ENCODE peak calls at places on chromosomes 4 and X, in nine cellular contexts. K is dorsolateral prefrontal cortex; C is OCI-LY7; P is A549; H is lower leg skin; S is AG04450; U is spleen; I is effector memory CD4-positive, alpha-beta T cell; D is naive thymus-derived CD4-positive, alpha-beta T cell. E is an unnamed sample.

GRCh38 chrX:16566571-16566970 is 83.4 kb upstream of the S100G start:
- DNase-seq in U (no peak), H (no peak), K (no peak), I (no peak), P (no peak), C (no peak), S (no peak), D (no peak), E (no peak)

GRCh38 chrX:46791927-46792825 is 33.3 kb upstream of the SLC9A7 start:
- DNase-seq in D (no peak), U (no peak), K (no peak), C (no peak), S (no peak), I (no peak), P (peak), H (peak), E (no peak)

GRCh38 chr4:5635826-5636196 is 72.5 kb downstream of the EVC2 start:
- DNase-seq in C (no peak), P (peak), D (no peak), K (no peak), S (peak), I (no peak), H (no peak), U (no peak), E (no peak)

GRCh38 chr4:89447543-89447942 is 139.9 kb upstream of the GPRIN3 start:
- DNase-seq in U (no peak), H (no peak), K (no peak), D (no peak), P (no peak), S (no peak), I (no peak), C (no peak), E (no peak)

GRCh38 chrX:40755291-40756249 is 20.2 kb upstream of the MED14 start:
- DNase-seq in S (no peak), H (no peak), U (no peak), C (no peak), P (no peak), I (no peak), D (no peak), K (peak), E (no peak)

GRCh38 chr4:10016169-10016568 is 5.1 kb downstream of the SLC2A9 start:
- DNase-seq in K (no peak), D (no peak), C (no peak), U (no peak), H (no peak), S (no peak), I (no peak), P (no peak), E (no peak)

GRCh38 chr4:102586644-102587021 is 85.5 kb downstream of the NFKB1 start:
- DNase-seq in U (no peak), P (no peak), H (no peak), S (no peak), C (no peak), I (no peak), D (peak), K (no peak), E (no peak)

GRCh38 chrX:45497290-45497689 is 296.6 kb upstream of the DIPK2B start:
- DNase-seq in S (no peak), C (no peak), P (no peak), I (no peak), K (no peak), U (no peak), D (no peak), H (no peak), E (no peak)

GRCh38 chrX:53831662-53832635 is 145.4 kb upstream of the HUWE1 start:
- DNase-seq in K (no peak), S (no peak), P (peak), U (no peak), C (peak), H (no peak), I (peak), D (peak), E (peak)

GRCh38 chr4:6160536-6160935 is 39.8 kb downstream of the JAKMIP1 start:
- DNase-seq in C (no peak), S (no peak), I (no peak), H (no peak), P (no peak), U (no peak), K (no peak), D (no peak), E (no peak)

GRCh38 chr4:6641164-6641970 is 882 bp downstream of the MRFAP1 start:
- DNase-seq in H (peak), C (peak), K (no peak), I (peak), P (no peak), U (peak), D (peak), S (no peak), E (no peak)

GRCh38 chrX:148601034-148601433 is 100.6 kb downstream of the AFF2 start:
- DNase-seq in D (no peak), H (no peak), C (no peak), S (no peak), K (no peak), P (no peak), U (no peak), I (no peak), E (no peak)

GRCh38 chr4:150068300-150068699 is 9.9 kb upstream of the DCLK2 start:
- DNase-seq in U (no peak), C (no peak), S (no peak), I (no peak), K (no peak), D (no peak), H (no peak), P (no peak), E (no peak)

GRCh38 chr4:39029752-39030694 is 2.2 kb downstream of the TMEM156 start:
- DNase-seq in U (no peak), D (no peak), S (no peak), P (peak), C (peak), K (no peak), I (no peak), H (no peak), E (no peak)

GRCh38 chr4:34850983-34851382 is 1393.3 kb downstream of the ARAP2 start:
- DNase-seq in D (no peak), K (no peak), H (no peak), U (no peak), C (no peak), P (peak), S (no peak), I (no peak), E (no peak)

GRCh38 chr4:71545168-71545567 is 206.3 kb downstream of the SLC4A4 start:
- DNase-seq in K (no peak), H (no peak), I (no peak), S (no peak), U (no peak), C (no peak), P (no peak), D (no peak), E (no peak)

GRCh38 chrX:10071451-10072163 is 85.2 kb upstream of the CLCN4 start:
- DNase-seq in K (no peak), S (no peak), D (no peak), U (no peak), H (no peak), I (no peak), P (no peak), C (no peak), E (no peak)

GRCh38 chrX:9231491-9231890 is 197.6 kb upstream of the FAM9B start:
- DNase-seq in D (no peak), S (no peak), K (no peak), C (no peak), U (no peak), I (no peak), P (peak), H (no peak), E (no peak)

GRCh38 chr4:2761035-2761923 is 5.1 kb upstream of the TNIP2 start:
- DNase-seq in U (peak), C (no peak), H (no peak), D (no peak), K (no peak), P (no peak), S (no peak), I (no peak), E (no peak)

GRCh38 chr4:2962099-2962455 is 1.1 kb downstream of the NOP14 start:
- DNase-seq in U (peak), D (peak), C (peak), H (no peak), K (no peak), I (no peak), P (no peak), S (no peak), E (peak)

GRCh38 chr4:52824603-52825310 is 37.4 kb upstream of the RASL11B start:
- DNase-seq in S (peak), K (no peak), I (no peak), H (no peak), D (no peak), P (no peak), C (no peak), U (no peak), E (no peak)

GRCh38 chr4:96913437-96914075 is 1073.7 kb downstream of the PDHA2 start:
- DNase-seq in S (no peak), I (no peak), U (no peak), C (no peak), H (no peak), P (no peak), K (no peak), D (no peak), E (no peak)

GRCh38 chr4:1033840-1034551 is 22.6 kb downstream of the FGFRL1 start:
- DNase-seq in I (no peak), S (no peak), P (no peak), C (no peak), K (peak), H (no peak), U (no peak), D (no peak), E (no peak)

GRCh38 chrX:113300580-113300979 is 459.9 kb upstream of the AMOT start:
- DNase-seq in U (no peak), D (no peak), C (no peak), P (no peak), S (no peak), H (no peak), I (no peak), K (no peak), E (no peak)

GRCh38 chrX:44544036-44544435 is 1.4 kb upstream of the FUNDC1 start:
- DNase-seq in H (no peak), D (no peak), K (no peak), C (no peak), S (no peak), P (no peak), I (no peak), U (no peak), E (no peak)

GRCh38 chr4:1766336-1767057 is 26.6 kb upstream of the FGFR3 start:
- DNase-seq in I (no peak), U (no peak), H (no peak), C (no peak), D (no peak), P (peak), K (no peak), S (no peak), E (no peak)

GRCh38 chr4:128385683-128386304 is 98.2 kb upstream of the PGRMC2 start:
- DNase-seq in I (no peak), D (no peak), P (peak), U (no peak), C (no peak), K (no peak), H (peak), S (no peak), E (peak)

GRCh38 chr4:121464854-121465253 is 84.0 kb upstream of the QRFPR start:
- DNase-seq in K (no peak), I (no peak), D (no peak), C (no peak), H (no peak), P (no peak), S (no peak), U (no peak), E (peak)

GRCh38 chr4:115145393-115146160 is 32.2 kb upstream of the NDST4 start:
- DNase-seq in C (no peak), H (no peak), U (no peak), S (no peak), I (no peak), K (no peak), D (no peak), P (no peak), E (no peak)

GRCh38 chrX:119093991-119094741 is 21.4 kb downstream of the CT47C1 start:
- DNase-seq in P (peak), I (no peak), S (no peak), C (no peak), D (no peak), K (no peak), U (no peak), H (no peak), E (no peak)

GRCh38 chrX:113001836-113002235 is 161.2 kb upstream of the AMOT start:
- DNase-seq in U (no peak), I (no peak), C (peak), D (no peak), P (peak), H (no peak), S (no peak), K (no peak), E (peak)

GRCh38 chrX:65407157-65407626 is 127.4 kb downstream of the LAS1L start:
- DNase-seq in C (no peak), U (no peak), D (no peak), I (no peak), P (no peak), H (no peak), S (no peak), K (no peak), E (no peak)

DNA sequence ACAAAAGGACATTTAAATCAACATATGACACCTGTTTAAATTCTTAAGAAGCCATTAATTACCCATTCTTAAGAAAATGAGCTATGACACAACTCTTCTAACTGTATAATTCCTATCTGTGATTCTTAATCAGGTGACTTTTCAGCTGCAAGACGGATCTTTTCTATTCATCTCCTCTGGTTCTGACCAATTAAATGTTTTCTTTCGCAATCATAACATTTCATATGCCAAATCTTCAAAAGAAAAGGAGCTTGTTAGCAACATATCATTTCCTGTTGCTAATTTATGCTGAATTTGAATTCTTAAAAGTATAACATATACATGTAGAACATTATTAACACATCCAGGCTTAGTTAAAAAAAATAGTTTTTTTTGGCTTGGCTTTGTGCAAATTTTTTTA is 62.5 kb downstream of the SEL1L3 start:
- DNase-seq in U (no peak), H (no peak), S (no peak), I (no peak), D (no peak), C (no peak), P (no peak), K (no peak), E (no peak)
- H3K4me3 ChIP-seq in U (no peak), H (no peak), S (no peak), I (no peak), D (no peak), C (no peak), P (no peak), K (no peak), E (no peak)

DNA sequence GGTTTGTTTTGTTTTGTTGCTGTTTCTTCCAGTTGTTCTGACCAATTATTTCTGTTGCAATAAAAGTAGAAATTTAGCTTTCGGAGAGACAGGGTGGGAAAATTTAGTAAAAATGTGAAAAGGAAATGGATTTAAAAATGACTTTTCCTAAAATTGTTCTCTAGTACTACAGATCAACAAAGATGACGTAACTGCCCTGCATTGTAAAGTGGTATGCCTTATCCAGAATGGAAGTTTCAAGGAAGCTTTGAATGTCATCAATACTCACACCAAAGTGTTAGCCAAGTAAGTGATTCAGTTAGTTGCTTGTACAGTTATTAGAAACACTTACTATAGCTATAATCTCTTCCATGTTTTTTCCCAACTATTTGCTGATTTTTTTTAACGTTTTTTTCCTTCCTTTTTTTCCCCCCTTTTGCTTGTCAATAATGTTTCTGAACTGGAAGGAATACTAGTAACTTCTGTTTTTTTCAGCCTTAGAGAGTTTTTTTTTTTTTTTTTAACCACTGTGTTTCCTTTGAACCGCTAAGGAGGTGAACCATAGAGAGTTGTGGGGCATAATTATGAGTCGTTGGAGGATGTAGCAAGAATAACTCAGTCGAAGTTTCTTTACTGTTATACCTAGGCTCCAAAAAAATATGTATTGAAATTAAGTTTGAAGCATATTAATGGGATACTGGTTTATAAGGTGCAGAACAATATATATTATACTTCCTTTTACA is 2.2 kb downstream of the SRP72 start:
- DNase-seq in S (no peak), C (no peak), I (no peak), D (no peak), U (no peak), K (no peak), P (no peak), H (no peak), E (peak)
- H3K4me3 ChIP-seq in S (no peak), C (peak), I (no peak), D (peak), U (no peak), K (no peak), P (no peak), H (no peak), E (peak)

GRCh38 chr4:142565771-142566170 is 280.3 kb downstream of the INPP4B start:
- DNase-seq in S (no peak), H (no peak), P (no peak), U (no peak), D (no peak), K (no peak), C (no peak), I (no peak), E (no peak)

GRCh38 chr4:142566243-142566642 is 279.9 kb downstream of the INPP4B start:
- DNase-seq in U (no peak), K (no peak), D (no peak), H (no peak), P (no peak), I (no peak), C (no peak), S (no peak), E (no peak)

GRCh38 chr4:142567620-142568451 is 278.3 kb downstream of the INPP4B start:
- DNase-seq in P (peak), D (no peak), H (no peak), U (no peak), C (no peak), S (no peak), I (no peak), K (no peak), E (no peak)

GRCh38 chr4:142566780-142567179 is 279.3 kb downstream of the INPP4B start:
- DNase-seq in S (no peak), C (no peak), P (no peak), K (no peak), H (no peak), I (no peak), D (no peak), U (no peak), E (no peak)

GRCh38 chr4:142567199-142567598 is 278.9 kb downstream of the INPP4B start:
- DNase-seq in P (peak), I (peak), U (peak), H (no peak), D (peak), S (no peak), K (no peak), C (no peak), E (no peak)
- H3K4me3 ChIP-seq in P (no peak), I (peak), U (peak), H (no peak), D (peak), S (no peak), K (no peak), C (no peak), E (no peak)

DNA sequence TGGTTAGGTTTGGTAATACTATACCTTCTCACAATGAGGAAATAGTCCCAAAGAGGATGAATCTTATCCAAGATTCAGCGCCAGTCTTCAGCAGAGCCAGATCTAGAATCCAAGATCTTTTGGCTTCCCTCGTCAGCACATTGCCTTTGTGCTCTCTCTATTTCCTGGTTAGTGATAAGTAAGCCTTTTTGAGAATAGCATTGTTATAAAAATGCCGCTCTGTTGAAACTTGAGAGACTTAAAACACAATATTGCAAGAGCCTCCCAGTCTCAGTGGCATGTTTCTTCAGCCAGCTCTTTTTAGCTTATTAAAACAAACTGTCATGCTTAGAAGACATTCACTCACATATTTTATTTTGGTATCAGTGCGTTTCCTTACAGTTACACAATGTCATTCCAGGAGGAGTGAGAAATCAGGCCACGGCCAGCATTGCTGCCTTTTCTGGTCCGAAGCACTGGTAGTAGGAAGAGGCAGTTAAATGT is 141.4 kb downstream of the KLHL8 start:
- DNase-seq in H (no peak), P (no peak), K (no peak), D (no peak), I (no peak), U (no peak), S (peak), C (no peak), E (no peak)
- H3K4me3 ChIP-seq in H (no peak), P (no peak), K (no peak), D (no peak), I (no peak), U (no peak), S (no peak), C (no peak), E (no peak)

DNA sequence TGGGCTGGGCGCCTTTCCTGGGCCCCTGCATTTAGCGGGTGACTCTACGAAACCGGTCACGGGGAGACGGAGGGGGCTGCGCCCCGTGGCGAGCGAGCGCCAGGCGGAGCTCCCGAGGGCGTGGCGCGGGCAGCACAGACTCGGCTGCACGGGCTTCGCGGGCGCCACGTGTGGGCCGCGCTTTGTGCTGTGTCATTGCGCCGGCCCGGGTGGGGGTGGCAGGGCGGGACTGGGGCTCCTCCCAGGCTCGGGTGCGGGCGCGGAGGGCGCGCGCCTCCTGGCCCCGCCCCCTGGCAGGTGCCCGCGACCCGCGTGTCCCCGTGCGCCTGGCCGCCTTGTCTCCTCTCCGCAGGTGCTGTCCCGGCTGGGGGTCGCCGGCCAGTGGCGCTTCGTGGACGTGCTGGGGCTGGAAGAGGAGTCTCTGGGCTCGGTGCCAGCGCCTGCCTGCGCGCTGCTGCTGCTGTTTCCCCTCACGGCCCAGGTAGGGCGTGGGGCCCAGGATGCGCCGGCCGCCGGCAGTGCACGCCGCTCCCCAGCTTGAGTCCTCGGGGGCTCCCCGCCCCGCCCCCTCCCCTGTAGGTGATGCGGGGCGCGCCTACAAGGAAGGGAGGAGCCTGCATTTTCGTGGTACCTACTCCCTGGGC is 651 bp downstream of the UCHL1 start:
- DNase-seq in H (no peak), S (no peak), P (peak), K (peak), I (no peak), U (peak), C (peak), D (peak), E (no peak)
- H3K4me3 ChIP-seq in H (peak), S (peak), P (peak), K (peak), I (peak), U (peak), C (peak), D (no peak), E (no peak)